ENCODE peak calls at places on chromosomes 3 and 15, in eight cellular contexts. Y, P, D, K, N, G, H and U are unnamed samples.

GRCh38 chr3:11764931-11765363 is 81.7 kb downstream of the TAMM41 start:
- DNase-seq in Y (peak; percentile 92), P (peak; percentile 84), D (no peak), K (no peak), N (no peak), G (no peak), H (no peak), U (no peak)

GRCh38 chr3:79236488-79236887 is 531.3 kb downstream of the ROBO1 start:
- DNase-seq in Y (no peak), P (peak; percentile 32), D (no peak), K (no peak), N (no peak), G (no peak), H (no peak), U (no peak)

GRCh38 chr15:82849556-82850241 is 40.3 kb downstream of the WHAMM start:
- DNase-seq in Y (peak; percentile 86), P (peak; percentile 74), D (peak; percentile 74), K (peak; percentile 90), N (peak; percentile 96), G (peak; percentile 90), H (peak; percentile 90), U (peak; percentile 79)

GRCh38 chr3:147799601-147800000 is 390.4 kb downstream of the ZIC1 start:
- DNase-seq in Y (no peak), P (no peak), D (no peak), K (no peak), N (no peak), G (no peak), H (no peak), U (no peak)

GRCh38 chr15:82828064-82828463 is 18.6 kb downstream of the WHAMM start:
- DNase-seq in Y (no peak), P (no peak), D (no peak), K (no peak), N (no peak), G (no peak), H (no peak), U (no peak)

GRCh38 chr3:193028283-193028682 is 110.6 kb upstream of the MB21D2 start:
- DNase-seq in Y (no peak), P (no peak), D (no peak), K (peak; percentile 74), N (no peak), G (no peak), H (no peak), U (no peak)

GRCh38 chr3:142450192-142450591 is 2.4 kb upstream of the XRN1 start:
- DNase-seq in Y (no peak), P (no peak), D (no peak), K (no peak), N (no peak), G (no peak), H (no peak), U (no peak)

GRCh38 chr3:33941804-33942203 is 143.4 kb downstream of the PDCD6IP start:
- DNase-seq in Y (no peak), P (no peak), D (no peak), K (no peak), N (no peak), G (no peak), H (no peak), U (no peak)

GRCh38 chr3:38138347-38139190 is at the start of gene MYD88:
- DNase-seq in Y (peak; percentile 62), P (peak; percentile 51), D (peak; percentile 84), K (peak; percentile 85), N (peak; percentile 91), G (no peak), H (peak; percentile 97), U (peak; percentile 56)

GRCh38 chr15:31869640-31870335 is 160.5 kb upstream of the CHRNA7 start:
- DNase-seq in Y (no peak), P (no peak), D (peak; percentile 28), K (peak; percentile 69), N (no peak), G (no peak), H (peak; percentile 79), U (peak; percentile 22)

GRCh38 chr3:51340311-51340829 is 44.7 kb upstream of the MANF start:
- DNase-seq in Y (peak; percentile 93), P (peak; percentile 91), D (no peak), K (no peak), N (peak; percentile 55), G (no peak), H (no peak), U (no peak)

GRCh38 chr3:132659000-132659369 is 624 bp downstream of the ACAD11 start:
- DNase-seq in Y (no peak), P (no peak), D (no peak), K (peak; percentile 43), N (no peak), G (no peak), H (peak; percentile 72), U (no peak)

GRCh38 chr3:172125963-172126403 is 86.6 kb downstream of the FNDC3B start:
- DNase-seq in Y (peak; percentile 10), P (peak; percentile 79), D (peak; percentile 45), K (no peak), N (no peak), G (no peak), H (peak; percentile 94), U (no peak)

GRCh38 chr3:146464783-146465182 is 4.6 kb downstream of the PLSCR2 start:
- DNase-seq in Y (no peak), P (no peak), D (no peak), K (no peak), N (no peak), G (no peak), H (no peak), U (no peak)

GRCh38 chr15:66895794-66896453 is 169.5 kb upstream of the SMAD3 start:
- DNase-seq in Y (no peak), P (no peak), D (no peak), K (no peak), N (peak; percentile 27), G (no peak), H (peak; percentile 49), U (no peak)

GRCh38 chr15:68633181-68634121 is 54.7 kb downstream of the CORO2B start:
- DNase-seq in Y (no peak), P (no peak), D (peak; percentile 36), K (no peak), N (no peak), G (no peak), H (no peak), U (peak; percentile 65)

DNA sequence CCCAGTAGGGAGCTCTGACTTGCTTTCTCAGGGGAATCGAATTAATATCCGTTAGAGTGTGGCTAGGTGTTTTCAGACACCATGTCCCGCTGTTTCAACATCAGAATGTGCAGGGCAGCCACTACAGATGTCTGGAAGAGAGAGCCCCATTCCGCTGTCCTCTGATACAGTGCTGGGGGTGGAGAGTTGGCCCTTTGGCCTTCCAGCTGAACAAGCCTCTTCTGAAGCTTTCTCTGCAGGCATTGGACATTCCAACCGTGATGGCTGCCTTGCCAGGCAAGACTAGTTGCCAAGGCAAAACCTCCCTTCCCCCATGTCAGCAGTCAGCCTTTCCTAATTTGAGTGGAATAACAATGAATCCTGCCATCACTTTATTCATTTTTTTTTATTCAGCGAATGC is 1.5 kb downstream of the FAH start:
- DNase-seq in Y (no peak), P (peak; percentile 15), D (no peak), K (peak; percentile 32), N (no peak), G (no peak), H (no peak), U (no peak)
- H3K4me3 ChIP-seq in Y (no peak overlapping the region), P (no peak overlapping the region), D (no peak overlapping the region), K (no peak overlapping the region), N (no peak overlapping the region), G (no peak overlapping the region), H (no peak overlapping the region), U (no peak overlapping the region)

DNA sequence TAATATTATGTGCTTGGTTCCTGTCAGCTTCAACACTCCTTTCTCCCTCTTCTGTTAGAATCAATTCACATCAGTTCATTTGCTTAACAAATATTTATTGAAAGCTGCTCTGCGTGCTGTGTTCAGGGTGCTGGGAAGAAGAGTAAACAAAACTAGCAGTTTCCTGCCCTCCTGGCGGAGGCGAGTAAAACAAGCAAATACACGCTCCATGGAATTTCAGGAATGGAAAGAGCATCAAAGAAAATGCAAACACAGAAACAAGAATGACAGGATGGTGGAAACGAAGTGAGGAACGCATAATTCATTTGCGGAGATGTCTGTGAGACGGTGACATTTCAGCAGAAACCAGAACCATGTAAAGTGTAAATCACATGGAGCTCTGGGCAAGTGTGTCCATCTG is 49.4 kb upstream of the SPTSSB start:
- DNase-seq in Y (peak; percentile 96), P (peak; percentile 34), D (no peak), K (peak; percentile 59), N (peak; percentile 79), G (no peak), H (no peak), U (no peak)
- TF ChIP-seq CTCF in Y (peak; percentile 46), P (no peak), D (no peak), K (peak; percentile 35), N (peak; percentile 65), G (no peak), H (no peak), U (no peak)

GRCh38 chr15:47367991-47368390 is 349.3 kb upstream of the SEMA6D start:
- DNase-seq in Y (no peak), P (no peak), D (no peak), K (no peak), N (no peak), G (no peak), H (no peak), U (no peak)

GRCh38 chr15:47363653-47364052 is 353.7 kb upstream of the SEMA6D start:
- DNase-seq in Y (no peak), P (no peak), D (no peak), K (no peak), N (no peak), G (no peak), H (no peak), U (no peak)

GRCh38 chr15:47371939-47372338 is 345.4 kb upstream of the SEMA6D start:
- DNase-seq in Y (no peak), P (no peak), D (no peak), K (no peak), N (no peak), G (no peak), H (no peak), U (no peak)

GRCh38 chr15:47364671-47365141 is 352.6 kb upstream of the SEMA6D start:
- DNase-seq in Y (no peak), P (no peak), D (no peak), K (peak; percentile 11), N (no peak), G (no peak), H (no peak), U (no peak)

DNA sequence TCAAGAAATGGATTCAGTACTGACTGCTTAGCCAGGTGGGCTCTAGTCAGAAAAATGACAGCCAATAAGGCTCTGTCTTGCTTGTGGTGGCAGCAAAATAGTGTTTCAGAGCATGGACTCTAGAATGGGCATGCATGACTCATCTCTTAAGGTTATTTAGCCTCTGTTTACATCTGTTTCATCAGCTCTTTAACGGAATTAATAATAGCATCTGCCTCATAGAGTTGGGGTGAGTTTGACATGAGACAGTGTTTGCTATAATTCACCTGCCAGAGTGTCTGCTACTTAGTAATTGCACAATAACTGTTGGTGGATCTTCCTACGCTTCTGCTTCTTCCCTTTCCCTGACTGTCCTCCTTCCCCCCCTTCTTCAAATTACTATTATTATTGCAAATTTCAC is 350.4 kb upstream of the SEMA6D start:
- DNase-seq in Y (peak; percentile 12), P (peak; percentile 30), D (no peak), K (no peak), N (no peak), G (no peak), H (no peak), U (no peak)
- H3K4me3 ChIP-seq in Y (no peak overlapping the region), P (no peak overlapping the region), D (no peak overlapping the region), K (no peak overlapping the region), N (no peak overlapping the region), G (no peak overlapping the region), H (no peak overlapping the region), U (no peak overlapping the region)

DNA sequence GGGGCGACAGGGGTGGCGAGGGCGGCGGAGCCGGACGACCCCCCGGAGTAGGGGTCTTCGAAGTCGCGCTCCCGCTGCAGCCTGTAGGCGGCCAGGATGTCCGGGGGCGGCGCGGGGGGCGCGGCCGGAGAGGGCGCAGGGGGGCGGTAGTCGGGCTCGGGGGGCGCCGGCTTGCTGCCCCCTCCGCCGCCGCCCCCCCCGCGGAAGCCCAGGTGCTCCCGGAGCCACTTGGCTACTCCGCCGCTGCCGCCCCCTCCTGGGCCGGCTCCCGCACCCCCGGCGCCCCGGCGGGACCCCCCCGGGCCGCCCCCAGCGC is 230 bp downstream of the SHF start:
- DNase-seq in Y (no peak), P (no peak), D (no peak), K (no peak), N (no peak), G (no peak), H (no peak), U (no peak)
- TF ChIP-seq CTCF in Y (no peak), P (no peak), D (no peak), K (peak; percentile 21), N (peak; percentile 46), G (no peak), H (no peak), U (no peak)